ENCODE peak calls at places on chromosomes 2 and 18, in eight cellular contexts. One of them, this sample, is unnamed.

GRCh38 chr2:134140251-134140661 is 113.6 kb upstream of the MGAT5 start:
- DNase-seq in foreskin fibroblast: peak; percentile 22
- DNase-seq in PC-3: peak; percentile 65
- DNase-seq in skeletal muscle cell: no peak
- DNase-seq in heart left ventricle: no peak
- DNase-seq in mammary epithelial cell: peak; percentile 43
- DNase-seq in Karpas-422: no peak
- DNase-seq in right cardiac atrium: no peak
- DNase-seq in this sample: peak; percentile 72

GRCh38 chr2:119066272-119066804 is 92.2 kb downstream of the C1QL2 start:
- DNase-seq in foreskin fibroblast: peak; percentile 3
- DNase-seq in skeletal muscle cell: no peak
- DNase-seq in Karpas-422: no peak
- DNase-seq in heart left ventricle: no peak
- DNase-seq in PC-3: peak; percentile 61
- DNase-seq in right cardiac atrium: no peak
- DNase-seq in mammary epithelial cell: peak; percentile 64
- DNase-seq in this sample: peak; percentile 63

GRCh38 chr2:164485541-164485940 is 135.7 kb downstream of the GRB14 start:
- DNase-seq in Karpas-422: no peak
- DNase-seq in right cardiac atrium: no peak
- DNase-seq in heart left ventricle: no peak
- DNase-seq in skeletal muscle cell: peak; percentile 4
- DNase-seq in PC-3: no peak
- DNase-seq in foreskin fibroblast: no peak
- DNase-seq in mammary epithelial cell: peak; percentile 51
- DNase-seq in this sample: peak; percentile 3

GRCh38 chr2:105749583-105750399 is 5.1 kb downstream of the NCK2 start:
- DNase-seq in Karpas-422: no peak
- DNase-seq in PC-3: no peak
- DNase-seq in heart left ventricle: no peak
- DNase-seq in foreskin fibroblast: no peak
- DNase-seq in skeletal muscle cell: no peak
- DNase-seq in mammary epithelial cell: no peak
- DNase-seq in right cardiac atrium: no peak
- DNase-seq in this sample: no peak

GRCh38 chr2:47664817-47665216 is 118.1 kb upstream of the MSH6 start:
- DNase-seq in foreskin fibroblast: no peak
- DNase-seq in skeletal muscle cell: no peak
- DNase-seq in Karpas-422: peak; percentile 65
- DNase-seq in heart left ventricle: no peak
- DNase-seq in PC-3: peak; percentile 62
- DNase-seq in mammary epithelial cell: peak; percentile 19
- DNase-seq in right cardiac atrium: no peak
- DNase-seq in this sample: peak; percentile 27

GRCh38 chr18:8329186-8329771 is 280.0 kb upstream of the RAB12 start:
- DNase-seq in heart left ventricle: no peak
- DNase-seq in mammary epithelial cell: no peak
- DNase-seq in right cardiac atrium: no peak
- DNase-seq in Karpas-422: peak; percentile 68
- DNase-seq in PC-3: peak; percentile 86
- DNase-seq in foreskin fibroblast: peak; percentile 59
- DNase-seq in skeletal muscle cell: peak; percentile 46
- DNase-seq in this sample: peak; percentile 25

GRCh38 chr18:57437433-57437781 is 2.2 kb downstream of the ONECUT2 start:
- DNase-seq in Karpas-422: no peak
- DNase-seq in PC-3: no peak
- DNase-seq in foreskin fibroblast: no peak
- DNase-seq in skeletal muscle cell: no peak
- DNase-seq in heart left ventricle: no peak
- DNase-seq in mammary epithelial cell: no peak
- DNase-seq in right cardiac atrium: no peak
- DNase-seq in this sample: no peak

GRCh38 chr2:229980440-229981184 is 58.3 kb downstream of the FBXO36 start:
- DNase-seq in skeletal muscle cell: peak; percentile 19
- DNase-seq in PC-3: peak; percentile 23
- DNase-seq in heart left ventricle: peak; percentile 53
- DNase-seq in foreskin fibroblast: peak; percentile 58
- DNase-seq in right cardiac atrium: peak; percentile 64
- DNase-seq in mammary epithelial cell: peak; percentile 64
- DNase-seq in Karpas-422: no peak
- DNase-seq in this sample: peak; percentile 89

GRCh38 chr2:16169381-16169960 is 229.1 kb downstream of the MYCN start:
- DNase-seq in heart left ventricle: no peak
- DNase-seq in Karpas-422: no peak
- DNase-seq in skeletal muscle cell: no peak
- DNase-seq in right cardiac atrium: no peak
- DNase-seq in PC-3: no peak
- DNase-seq in foreskin fibroblast: no peak
- DNase-seq in mammary epithelial cell: no peak
- DNase-seq in this sample: no peak

GRCh38 chr2:231455890-231456289 is 8.4 kb downstream of the NCL start:
- DNase-seq in skeletal muscle cell: no peak
- DNase-seq in PC-3: no peak
- DNase-seq in mammary epithelial cell: no peak
- DNase-seq in foreskin fibroblast: no peak
- DNase-seq in right cardiac atrium: no peak
- DNase-seq in heart left ventricle: no peak
- DNase-seq in Karpas-422: no peak
- DNase-seq in this sample: no peak

GRCh38 chr18:51430538-51430937 is 233.1 kb upstream of the MEX3C start:
- DNase-seq in foreskin fibroblast: no peak
- DNase-seq in mammary epithelial cell: peak; percentile 16
- DNase-seq in Karpas-422: no peak
- DNase-seq in right cardiac atrium: no peak
- DNase-seq in skeletal muscle cell: no peak
- DNase-seq in PC-3: no peak
- DNase-seq in heart left ventricle: no peak
- DNase-seq in this sample: peak; percentile 78

GRCh38 chr2:9765611-9766531 is 77.4 kb upstream of the TAF1B start:
- DNase-seq in right cardiac atrium: no peak
- DNase-seq in skeletal muscle cell: no peak
- DNase-seq in Karpas-422: no peak
- DNase-seq in heart left ventricle: no peak
- DNase-seq in PC-3: no peak
- DNase-seq in mammary epithelial cell: peak; percentile 40
- DNase-seq in foreskin fibroblast: no peak
- DNase-seq in this sample: peak; percentile 79

GRCh38 chr2:35963344-35963743 is 392.2 kb upstream of the CRIM1 start:
- DNase-seq in heart left ventricle: no peak
- DNase-seq in skeletal muscle cell: no peak
- DNase-seq in right cardiac atrium: no peak
- DNase-seq in PC-3: no peak
- DNase-seq in Karpas-422: no peak
- DNase-seq in mammary epithelial cell: no peak
- DNase-seq in foreskin fibroblast: no peak
- DNase-seq in this sample: no peak

GRCh38 chr2:85221291-85221690 is 88.1 kb downstream of the TCF7L1 start:
- DNase-seq in Karpas-422: no peak
- DNase-seq in heart left ventricle: no peak
- DNase-seq in PC-3: no peak
- DNase-seq in skeletal muscle cell: no peak
- DNase-seq in mammary epithelial cell: no peak
- DNase-seq in right cardiac atrium: no peak
- DNase-seq in foreskin fibroblast: peak; percentile 77
- DNase-seq in this sample: no peak

GRCh38 chr2:236749346-236749745 is 179.7 kb downstream of the ACKR3 start:
- DNase-seq in right cardiac atrium: no peak
- DNase-seq in heart left ventricle: no peak
- DNase-seq in skeletal muscle cell: peak; percentile 62
- DNase-seq in PC-3: peak; percentile 89
- DNase-seq in foreskin fibroblast: peak; percentile 51
- DNase-seq in mammary epithelial cell: peak; percentile 44
- DNase-seq in Karpas-422: no peak
- DNase-seq in this sample: peak; percentile 81

GRCh38 chr2:218659258-218659987 is at the start of the genes BCS1L and ZNF142:
- DNase-seq in PC-3: peak; percentile 91
- DNase-seq in foreskin fibroblast: peak; percentile 97
- DNase-seq in skeletal muscle cell: peak; percentile 66
- DNase-seq in right cardiac atrium: peak; percentile 93
- DNase-seq in mammary epithelial cell: peak; percentile 92
- DNase-seq in Karpas-422: peak; percentile 98
- DNase-seq in heart left ventricle: peak; percentile 95
- DNase-seq in this sample: peak; percentile 85

GRCh38 chr2:128798502-128799283 is 480.0 kb upstream of the HS6ST1 start:
- DNase-seq in PC-3: no peak
- DNase-seq in right cardiac atrium: no peak
- DNase-seq in heart left ventricle: peak; percentile 7
- DNase-seq in Karpas-422: no peak
- DNase-seq in foreskin fibroblast: no peak
- DNase-seq in mammary epithelial cell: no peak
- DNase-seq in skeletal muscle cell: no peak
- DNase-seq in this sample: no peak

GRCh38 chr2:127173073-127173472 is 47.0 kb downstream of the CYP27C1 start:
- DNase-seq in PC-3: peak; percentile 24
- DNase-seq in skeletal muscle cell: peak; percentile 97
- DNase-seq in heart left ventricle: peak; percentile 47
- DNase-seq in mammary epithelial cell: peak; percentile 73
- DNase-seq in foreskin fibroblast: peak; percentile 95
- DNase-seq in right cardiac atrium: peak; percentile 49
- DNase-seq in Karpas-422: no peak
- DNase-seq in this sample: peak; percentile 89

GRCh38 chr18:7945882-7946281 is 378.8 kb downstream of the PTPRM start:
- DNase-seq in PC-3: peak; percentile 93
- DNase-seq in mammary epithelial cell: peak; percentile 84
- DNase-seq in Karpas-422: no peak
- DNase-seq in foreskin fibroblast: peak; percentile 95
- DNase-seq in skeletal muscle cell: peak; percentile 87
- DNase-seq in right cardiac atrium: no peak
- DNase-seq in heart left ventricle: no peak
- DNase-seq in this sample: peak; percentile 90

DNA sequence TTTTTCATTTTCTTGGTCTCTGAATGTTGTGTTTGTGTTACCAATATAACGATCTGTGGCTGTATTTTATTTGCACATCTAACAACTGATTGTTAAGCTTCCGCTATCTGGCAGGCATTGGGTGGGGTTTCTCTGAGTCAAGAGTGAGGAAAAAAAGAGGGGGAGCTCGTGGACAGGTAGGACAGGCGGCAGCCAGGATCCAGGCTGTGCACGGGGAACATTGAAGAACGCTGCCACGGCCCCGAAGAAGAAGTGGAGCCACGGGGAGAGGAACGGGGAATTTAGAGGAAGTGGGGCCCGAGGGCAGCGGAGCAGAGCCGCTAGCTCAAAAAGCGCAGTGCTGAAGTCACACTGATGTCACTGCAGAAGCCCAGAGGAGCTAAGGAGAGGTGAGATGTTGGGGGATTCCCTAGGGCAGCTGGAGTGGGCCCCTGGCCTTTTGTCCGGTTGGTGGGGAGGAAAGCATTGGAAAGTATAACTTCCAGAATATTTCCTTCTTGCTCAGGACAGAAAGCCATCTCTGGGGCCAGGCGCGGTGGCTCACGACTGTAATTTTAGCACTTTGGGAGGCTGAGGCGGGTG is 20.9 kb upstream of the DNMT3A start:
- DNase-seq in PC-3: peak; percentile 23
- DNase-seq in heart left ventricle: peak; percentile 61
- DNase-seq in right cardiac atrium: no peak
- DNase-seq in mammary epithelial cell: no peak
- DNase-seq in Karpas-422: peak; percentile 88
- DNase-seq in foreskin fibroblast: peak; percentile 23
- DNase-seq in skeletal muscle cell: no peak
- DNase-seq in this sample: peak; percentile 41
- H3K4me3 ChIP-seq in PC-3: peak overlapping the region; percentile 69
- H3K4me3 ChIP-seq in heart left ventricle: no peak overlapping the region
- H3K4me3 ChIP-seq in right cardiac atrium: peak overlapping the region; percentile 20
- H3K4me3 ChIP-seq in mammary epithelial cell: no peak overlapping the region
- H3K4me3 ChIP-seq in Karpas-422: peak overlapping the region; percentile 60
- H3K4me3 ChIP-seq in foreskin fibroblast: peak overlapping the region; percentile 40
- H3K4me3 ChIP-seq in skeletal muscle cell: peak overlapping the region; percentile 28
- H3K4me3 ChIP-seq in this sample: peak overlapping the region; percentile 31

GRCh38 chr2:197207106-197207505 is 103.5 kb downstream of the ANKRD44 start:
- DNase-seq in foreskin fibroblast: peak; percentile 17
- DNase-seq in heart left ventricle: no peak
- DNase-seq in Karpas-422: no peak
- DNase-seq in right cardiac atrium: no peak
- DNase-seq in skeletal muscle cell: no peak
- DNase-seq in mammary epithelial cell: no peak
- DNase-seq in PC-3: no peak
- DNase-seq in this sample: no peak
- H3K4me3 ChIP-seq in foreskin fibroblast: no peak overlapping the region
- H3K4me3 ChIP-seq in heart left ventricle: no peak overlapping the region
- H3K4me3 ChIP-seq in Karpas-422: no peak overlapping the region
- H3K4me3 ChIP-seq in right cardiac atrium: no peak overlapping the region
- H3K4me3 ChIP-seq in skeletal muscle cell: no peak overlapping the region
- H3K4me3 ChIP-seq in mammary epithelial cell: no peak overlapping the region
- H3K4me3 ChIP-seq in PC-3: no peak overlapping the region
- H3K4me3 ChIP-seq in this sample: no peak overlapping the region

DNA sequence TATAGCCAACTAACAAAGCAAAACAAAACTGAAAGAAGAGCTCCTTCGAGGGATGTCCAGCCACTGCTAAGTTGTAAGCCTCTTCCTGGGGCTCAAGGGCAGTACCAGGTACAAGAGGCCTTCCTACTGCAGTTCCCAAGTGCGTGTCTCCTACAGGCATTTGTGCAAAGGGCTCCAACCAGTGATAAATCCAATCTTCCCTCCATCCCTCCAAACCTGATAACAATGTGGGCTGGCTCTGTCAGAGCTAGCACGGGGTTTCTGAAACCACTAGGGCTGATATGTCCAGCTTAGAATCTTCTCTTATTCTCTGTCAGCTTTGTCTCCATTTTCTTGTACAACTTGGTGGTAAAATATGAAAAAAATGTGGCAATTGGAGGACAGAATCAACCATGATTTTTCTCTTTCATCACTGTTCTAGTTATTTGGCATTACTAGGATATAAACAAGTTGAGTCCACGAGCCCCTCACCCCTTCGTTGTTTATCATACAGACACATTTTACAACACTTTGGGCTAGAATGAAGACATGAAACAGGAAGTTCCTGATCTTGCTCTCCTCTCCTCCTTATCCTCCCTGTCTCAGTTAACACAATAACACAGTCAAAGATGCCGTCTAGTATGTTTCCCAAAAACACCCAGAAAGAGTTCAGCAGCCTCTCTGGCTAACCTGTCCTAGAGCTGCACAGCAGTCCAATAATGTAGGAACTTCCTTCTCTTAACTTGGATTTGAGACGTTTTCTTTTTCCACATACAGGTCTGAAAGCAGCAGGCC is 35.4 kb upstream of the WIPF1 start:
- DNase-seq in Karpas-422: peak; percentile 66
- DNase-seq in mammary epithelial cell: no peak
- DNase-seq in PC-3: no peak
- DNase-seq in heart left ventricle: no peak
- DNase-seq in right cardiac atrium: no peak
- DNase-seq in skeletal muscle cell: no peak
- DNase-seq in foreskin fibroblast: peak; percentile 36
- DNase-seq in this sample: no peak
- H3K4me3 ChIP-seq in Karpas-422: peak overlapping the region; percentile 70
- H3K4me3 ChIP-seq in mammary epithelial cell: no peak overlapping the region
- H3K4me3 ChIP-seq in PC-3: no peak overlapping the region
- H3K4me3 ChIP-seq in heart left ventricle: no peak overlapping the region
- H3K4me3 ChIP-seq in right cardiac atrium: peak overlapping the region; percentile 35
- H3K4me3 ChIP-seq in skeletal muscle cell: no peak overlapping the region
- H3K4me3 ChIP-seq in foreskin fibroblast: no peak overlapping the region
- H3K4me3 ChIP-seq in this sample: no peak overlapping the region

DNA sequence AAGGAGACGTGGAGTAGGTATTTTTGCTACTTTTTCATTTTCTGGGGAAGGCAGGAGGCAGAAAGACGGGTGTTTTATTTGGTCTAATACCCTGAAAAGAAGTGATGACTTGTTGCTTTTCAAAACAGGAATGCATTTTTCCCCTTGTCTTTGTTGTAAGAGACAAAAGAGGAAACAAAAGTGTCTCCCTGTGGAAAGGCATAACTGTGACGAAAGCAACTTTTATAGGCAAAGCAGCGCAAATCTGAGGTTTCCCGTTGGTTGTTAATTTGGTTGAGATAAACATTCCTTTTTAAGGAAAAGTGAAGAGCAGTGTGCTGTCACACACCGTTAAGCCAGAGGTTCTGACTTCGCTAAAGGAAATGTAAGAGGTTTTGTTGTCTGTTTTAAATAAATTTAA is 3.4 kb downstream of the FZD7 start:
- DNase-seq in mammary epithelial cell: peak; percentile 21
- DNase-seq in skeletal muscle cell: no peak
- DNase-seq in heart left ventricle: no peak
- DNase-seq in foreskin fibroblast: peak; percentile 51
- DNase-seq in Karpas-422: no peak
- DNase-seq in right cardiac atrium: no peak
- DNase-seq in PC-3: no peak
- DNase-seq in this sample: no peak
- H3K4me3 ChIP-seq in mammary epithelial cell: peak overlapping the region; percentile 29
- H3K4me3 ChIP-seq in skeletal muscle cell: peak overlapping the region; percentile 69
- H3K4me3 ChIP-seq in heart left ventricle: peak overlapping the region; percentile 20
- H3K4me3 ChIP-seq in foreskin fibroblast: peak overlapping the region; percentile 72
- H3K4me3 ChIP-seq in Karpas-422: no peak overlapping the region
- H3K4me3 ChIP-seq in right cardiac atrium: peak overlapping the region; percentile 46
- H3K4me3 ChIP-seq in PC-3: peak overlapping the region; percentile 18
- H3K4me3 ChIP-seq in this sample: no peak overlapping the region